ENCODE peak calls at places on chromosomes 2 and 18, in six cellular contexts. One of them, this sample, is unnamed.
A peak's percentile ranks its signal among the peaks of the same experiment; 100 is the strongest.

GRCh38 chr18:75533954-75534353 is 106.5 kb upstream of the SMIM21 start:
- DNase-seq in IMR-90: peak; percentile 56
- DNase-seq in mammary epithelial cell: no peak
- DNase-seq in aorta: no peak
- DNase-seq in colonic mucosa: no peak
- DNase-seq in SJCRH30: peak; percentile 28
- DNase-seq in this sample: no peak

GRCh38 chr2:111168528-111168929 is 47.8 kb downstream of the BCL2L11 start:
- DNase-seq in IMR-90: peak; percentile 89
- DNase-seq in mammary epithelial cell: peak; percentile 83
- DNase-seq in aorta: peak; percentile 61
- DNase-seq in colonic mucosa: peak; percentile 63
- DNase-seq in SJCRH30: peak; percentile 72
- DNase-seq in this sample: peak; percentile 66

GRCh38 chr2:216702756-216703155 is 7.4 kb upstream of the IGFBP5 start:
- DNase-seq in IMR-90: no peak
- DNase-seq in mammary epithelial cell: no peak
- DNase-seq in aorta: no peak
- DNase-seq in colonic mucosa: no peak
- DNase-seq in SJCRH30: no peak
- DNase-seq in this sample: no peak

GRCh38 chr2:30994227-30995056 is 143.8 kb downstream of the GALNT14 start:
- DNase-seq in IMR-90: no peak
- DNase-seq in mammary epithelial cell: no peak
- DNase-seq in aorta: no peak
- DNase-seq in colonic mucosa: no peak
- DNase-seq in SJCRH30: no peak
- DNase-seq in this sample: no peak

GRCh38 chr2:40225670-40226069 is 226.2 kb downstream of the SLC8A1 start:
- DNase-seq in IMR-90: no peak
- DNase-seq in mammary epithelial cell: no peak
- DNase-seq in aorta: no peak
- DNase-seq in colonic mucosa: no peak
- DNase-seq in SJCRH30: no peak
- DNase-seq in this sample: no peak

GRCh38 chr18:69000366-69000765 is 202.5 kb downstream of the CCDC102B start:
- DNase-seq in IMR-90: peak; percentile 23
- DNase-seq in mammary epithelial cell: no peak
- DNase-seq in aorta: no peak
- DNase-seq in colonic mucosa: no peak
- DNase-seq in SJCRH30: no peak
- DNase-seq in this sample: no peak

GRCh38 chr2:149205143-149205542 is 125.2 kb upstream of the LYPD6 start:
- DNase-seq in IMR-90: no peak
- DNase-seq in mammary epithelial cell: no peak
- DNase-seq in aorta: no peak
- DNase-seq in colonic mucosa: no peak
- DNase-seq in SJCRH30: peak; percentile 32
- DNase-seq in this sample: no peak

GRCh38 chr2:120287183-120288015 is 34.7 kb downstream of the RALB start:
- DNase-seq in IMR-90: peak; percentile 96
- DNase-seq in mammary epithelial cell: peak; percentile 87
- DNase-seq in aorta: no peak
- DNase-seq in colonic mucosa: no peak
- DNase-seq in SJCRH30: no peak
- DNase-seq in this sample: no peak

GRCh38 chr2:202831241-202831997 is 40.1 kb downstream of the ICA1L start:
- DNase-seq in IMR-90: peak; percentile 61
- DNase-seq in mammary epithelial cell: peak; percentile 64
- DNase-seq in aorta: no peak
- DNase-seq in colonic mucosa: peak; percentile 51
- DNase-seq in SJCRH30: peak; percentile 60
- DNase-seq in this sample: peak; percentile 65

GRCh38 chr2:191302459-191303155 is 57.4 kb downstream of the MYO1B start:
- DNase-seq in IMR-90: peak; percentile 23
- DNase-seq in mammary epithelial cell: peak; percentile 37
- DNase-seq in aorta: no peak
- DNase-seq in colonic mucosa: no peak
- DNase-seq in SJCRH30: no peak
- DNase-seq in this sample: no peak

GRCh38 chr2:157093666-157094065 is 163.8 kb upstream of the GALNT5 start:
- DNase-seq in IMR-90: no peak
- DNase-seq in mammary epithelial cell: no peak
- DNase-seq in aorta: no peak
- DNase-seq in colonic mucosa: no peak
- DNase-seq in SJCRH30: no peak
- DNase-seq in this sample: no peak
- H3K4me1 ChIP-seq in IMR-90: no peaks in the 10 kb centered on the region
- H3K4me1 ChIP-seq in mammary epithelial cell: no peaks in the 10 kb centered on the region
- H3K4me1 ChIP-seq in aorta: no peaks in the 10 kb centered on the region
- H3K4me1 ChIP-seq in colonic mucosa: no peaks in the 10 kb centered on the region
- H3K4me1 ChIP-seq in SJCRH30: no peaks in the 10 kb centered on the region
- H3K4me1 ChIP-seq in this sample: no peaks in the 10 kb centered on the region

DNA sequence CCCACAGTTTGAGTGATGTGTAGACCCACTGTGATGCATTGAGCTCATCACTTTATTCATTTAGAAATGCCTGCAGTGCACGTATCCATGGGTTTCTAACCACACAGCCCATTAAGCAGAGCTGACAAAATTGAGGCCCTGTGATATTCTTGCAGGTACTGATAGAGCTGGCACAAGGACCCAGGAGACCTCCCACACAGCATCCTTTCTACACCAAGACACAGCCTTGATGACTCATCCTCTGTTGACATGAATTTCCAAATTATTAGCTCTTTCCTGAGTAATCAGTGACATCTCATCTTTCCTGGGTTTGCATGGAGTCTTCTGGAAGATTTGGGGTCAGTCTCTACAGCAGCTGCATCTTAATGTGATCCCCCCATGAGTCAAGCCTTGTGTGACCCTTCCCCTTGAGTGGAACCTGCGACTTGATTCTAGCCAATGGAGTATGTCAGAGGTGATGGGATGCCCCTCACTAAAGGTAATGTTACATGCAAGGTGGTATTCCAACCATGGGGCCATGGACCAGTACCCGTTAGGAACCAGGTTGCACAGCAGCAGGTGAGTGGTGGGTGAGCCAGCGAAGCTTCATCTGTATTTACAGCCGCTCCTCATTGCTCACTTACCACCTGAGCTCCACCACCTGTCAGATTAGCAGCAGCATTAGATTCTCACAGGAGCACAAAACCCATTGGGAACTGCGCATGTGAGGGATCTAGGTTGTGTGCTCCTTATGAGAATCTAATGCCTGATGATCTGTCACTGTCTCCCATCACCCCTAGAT is 181.1 kb upstream of the ARL4C start:
- DNase-seq in IMR-90: peak; percentile 79
- DNase-seq in mammary epithelial cell: peak; percentile 41
- DNase-seq in aorta: no peak
- DNase-seq in colonic mucosa: no peak
- DNase-seq in SJCRH30: no peak
- DNase-seq in this sample: no peak
- H3K4me1 ChIP-seq in IMR-90: peaks cover 47% of the 10 kb centered on the region
- H3K4me1 ChIP-seq in mammary epithelial cell: peaks cover 61% of the 10 kb centered on the region
- H3K4me1 ChIP-seq in aorta: peaks cover 3% of the 10 kb centered on the region
- H3K4me1 ChIP-seq in colonic mucosa: no peaks in the 10 kb centered on the region
- H3K4me1 ChIP-seq in SJCRH30: peaks cover 55% of the 10 kb centered on the region
- H3K4me1 ChIP-seq in this sample: no peaks in the 10 kb centered on the region

GRCh38 chr2:128379021-128380005 is 60.6 kb upstream of the HS6ST1 start:
- DNase-seq in IMR-90: peak; percentile 37
- DNase-seq in mammary epithelial cell: no peak
- DNase-seq in aorta: no peak
- DNase-seq in colonic mucosa: no peak
- DNase-seq in SJCRH30: peak; percentile 46
- DNase-seq in this sample: peak; percentile 69

GRCh38 chr2:128378231-128379020 is 59.8 kb upstream of the HS6ST1 start:
- DNase-seq in IMR-90: no peak
- DNase-seq in mammary epithelial cell: no peak
- DNase-seq in aorta: no peak
- DNase-seq in colonic mucosa: no peak
- DNase-seq in SJCRH30: peak; percentile 2
- DNase-seq in this sample: no peak

GRCh38 chr2:128377071-128377910 is 58.6 kb upstream of the HS6ST1 start:
- DNase-seq in IMR-90: no peak
- DNase-seq in mammary epithelial cell: no peak
- DNase-seq in aorta: no peak
- DNase-seq in colonic mucosa: no peak
- DNase-seq in SJCRH30: no peak
- DNase-seq in this sample: no peak

GRCh38 chr2:128381001-128381938 is 62.6 kb upstream of the HS6ST1 start:
- DNase-seq in IMR-90: no peak
- DNase-seq in mammary epithelial cell: no peak
- DNase-seq in aorta: no peak
- DNase-seq in colonic mucosa: no peak
- DNase-seq in SJCRH30: peak; percentile 50
- DNase-seq in this sample: no peak

DNA sequence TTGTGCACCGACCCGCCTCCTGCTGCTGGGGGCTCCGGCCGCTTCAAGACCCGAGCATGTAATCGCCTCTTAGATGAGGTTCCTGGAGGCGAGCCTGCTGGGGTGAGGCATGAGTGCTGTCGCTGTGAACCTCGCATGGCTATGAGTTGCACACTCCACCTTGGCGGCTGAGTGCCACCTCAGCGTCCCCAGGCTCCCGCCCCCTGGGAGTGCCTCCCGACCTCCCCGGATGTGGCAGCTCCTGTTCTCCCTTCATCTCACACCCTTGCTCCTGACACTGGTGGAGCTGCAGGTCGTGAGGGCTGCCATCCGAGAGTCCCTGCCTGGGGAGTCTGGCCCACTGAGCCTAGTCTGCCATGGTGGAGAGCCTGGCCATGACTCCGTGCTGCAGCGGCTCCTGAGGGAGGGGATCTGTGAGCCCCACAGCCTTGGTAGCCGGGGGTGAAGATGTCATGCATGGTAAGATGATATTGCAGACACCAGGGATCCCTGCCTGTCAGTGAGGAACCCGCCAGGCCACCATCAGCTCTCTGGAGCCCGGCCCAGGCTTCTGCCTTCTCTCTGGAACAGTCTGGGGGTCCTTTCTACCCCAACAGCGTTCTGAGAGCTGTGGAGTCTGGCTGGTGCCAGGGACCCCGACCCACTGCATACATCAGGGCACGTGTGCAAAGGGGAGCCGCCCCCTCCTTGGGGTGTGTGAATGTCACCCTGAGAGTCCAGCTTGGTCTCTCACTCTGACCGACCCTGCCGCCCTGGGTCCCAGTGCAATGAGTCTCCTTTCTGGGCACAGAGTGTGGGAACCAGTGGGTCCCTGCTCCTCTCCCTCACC is 61.6 kb upstream of the HS6ST1 start:
- DNase-seq in IMR-90: no peak
- DNase-seq in mammary epithelial cell: no peak
- DNase-seq in aorta: peak; percentile 41
- DNase-seq in colonic mucosa: no peak
- DNase-seq in SJCRH30: no peak
- DNase-seq in this sample: no peak
- H3K4me1 ChIP-seq in IMR-90: peaks cover 19% of the 10 kb centered on the region
- H3K4me1 ChIP-seq in mammary epithelial cell: peaks cover 28% of the 10 kb centered on the region
- H3K4me1 ChIP-seq in aorta: no peaks in the 10 kb centered on the region
- H3K4me1 ChIP-seq in colonic mucosa: no peaks in the 10 kb centered on the region
- H3K4me1 ChIP-seq in SJCRH30: peaks cover 40% of the 10 kb centered on the region
- H3K4me1 ChIP-seq in this sample: no peaks in the 10 kb centered on the region

GRCh38 chr2:238284802-238285515 is 3.5 kb downstream of the PER2 start:
- DNase-seq in IMR-90: no peak
- DNase-seq in mammary epithelial cell: no peak
- DNase-seq in aorta: peak; percentile 40
- DNase-seq in colonic mucosa: peak; percentile 64
- DNase-seq in SJCRH30: no peak
- DNase-seq in this sample: peak; percentile 49

GRCh38 chr2:238286095-238286494 is 2.3 kb downstream of the PER2 start:
- DNase-seq in IMR-90: no peak
- DNase-seq in mammary epithelial cell: no peak
- DNase-seq in aorta: no peak
- DNase-seq in colonic mucosa: no peak
- DNase-seq in SJCRH30: no peak
- DNase-seq in this sample: no peak

GRCh38 chr2:238286987-238287386 is 1.4 kb downstream of the PER2 start:
- DNase-seq in IMR-90: no peak
- DNase-seq in mammary epithelial cell: no peak
- DNase-seq in aorta: peak; percentile 42
- DNase-seq in colonic mucosa: peak; percentile 55
- DNase-seq in SJCRH30: no peak
- DNase-seq in this sample: peak; percentile 44

GRCh38 chr2:238286551-238286950 is 1.9 kb downstream of the PER2 start:
- DNase-seq in IMR-90: peak; percentile 86
- DNase-seq in mammary epithelial cell: peak; percentile 86
- DNase-seq in aorta: peak; percentile 80
- DNase-seq in colonic mucosa: peak; percentile 72
- DNase-seq in SJCRH30: peak; percentile 86
- DNase-seq in this sample: peak; percentile 56

GRCh38 chr2:238285653-238286082 is 2.7 kb downstream of the PER2 start:
- DNase-seq in IMR-90: peak; percentile 94
- DNase-seq in mammary epithelial cell: peak; percentile 96
- DNase-seq in aorta: peak; percentile 88
- DNase-seq in colonic mucosa: peak; percentile 95
- DNase-seq in SJCRH30: peak; percentile 75
- DNase-seq in this sample: peak; percentile 75
- H3K4me1 ChIP-seq in IMR-90: peaks cover 23% of the 10 kb centered on the region
- H3K4me1 ChIP-seq in mammary epithelial cell: peaks cover 49% of the 10 kb centered on the region
- H3K4me1 ChIP-seq in aorta: no peaks in the 10 kb centered on the region
- H3K4me1 ChIP-seq in colonic mucosa: peaks cover 18% of the 10 kb centered on the region
- H3K4me1 ChIP-seq in SJCRH30: peaks cover 31% of the 10 kb centered on the region
- H3K4me1 ChIP-seq in this sample: peaks cover 73% of the 10 kb centered on the region

GRCh38 chr2:113285816-113286215 is 7.1 kb upstream of the PAX8 start:
- DNase-seq in IMR-90: no peak
- DNase-seq in mammary epithelial cell: no peak
- DNase-seq in aorta: no peak
- DNase-seq in colonic mucosa: no peak
- DNase-seq in SJCRH30: no peak
- DNase-seq in this sample: no peak
- H3K4me1 ChIP-seq in IMR-90: peaks cover 19% of the 10 kb centered on the region
- H3K4me1 ChIP-seq in mammary epithelial cell: peaks cover 54% of the 10 kb centered on the region
- H3K4me1 ChIP-seq in aorta: no peaks in the 10 kb centered on the region
- H3K4me1 ChIP-seq in colonic mucosa: peaks cover 10% of the 10 kb centered on the region
- H3K4me1 ChIP-seq in SJCRH30: peaks cover 41% of the 10 kb centered on the region
- H3K4me1 ChIP-seq in this sample: peaks cover 16% of the 10 kb centered on the region

GRCh38 chr18:77129150-77129551 is 3.4 kb downstream of the MBP start:
- DNase-seq in IMR-90: peak; percentile 68
- DNase-seq in mammary epithelial cell: peak; percentile 88
- DNase-seq in aorta: peak; percentile 44
- DNase-seq in colonic mucosa: no peak
- DNase-seq in SJCRH30: no peak
- DNase-seq in this sample: no peak
- H3K4me1 ChIP-seq in IMR-90: peaks cover 20% of the 10 kb centered on the region
- H3K4me1 ChIP-seq in mammary epithelial cell: peaks cover 58% of the 10 kb centered on the region
- H3K4me1 ChIP-seq in aorta: no peaks in the 10 kb centered on the region
- H3K4me1 ChIP-seq in colonic mucosa: peaks cover 12% of the 10 kb centered on the region
- H3K4me1 ChIP-seq in SJCRH30: no peaks in the 10 kb centered on the region
- H3K4me1 ChIP-seq in this sample: peaks cover 54% of the 10 kb centered on the region